ENCODE peak calls at places on chromosomes 4 and X, in four cellular contexts. One of them, this sample, is unnamed.

GRCh38 chrX:107451754-107452153 is 2.3 kb downstream of the FRMPD3 start:
- DNase-seq in left lung: no peak
- DNase-seq in colonic mucosa: no peak
- DNase-seq in cardiac muscle cell: peak
- DNase-seq in this sample: no peak

GRCh38 chr4:165060938-165061337 is 7.3 kb downstream of the TRIM75 start:
- DNase-seq in cardiac muscle cell: no peak
- DNase-seq in left lung: no peak
- DNase-seq in colonic mucosa: no peak
- DNase-seq in this sample: no peak

GRCh38 chrX:150224676-150225075 is 138.4 kb upstream of the MAMLD1 start:
- DNase-seq in cardiac muscle cell: no peak
- DNase-seq in left lung: no peak
- DNase-seq in colonic mucosa: no peak
- DNase-seq in this sample: no peak

GRCh38 chr4:150402968-150403367 is 179.0 kb upstream of the MAB21L2 start:
- DNase-seq in colonic mucosa: peak
- DNase-seq in cardiac muscle cell: peak
- DNase-seq in left lung: no peak
- DNase-seq in this sample: no peak

GRCh38 chr4:54318904-54319303 is 89.8 kb downstream of the PDGFRA start:
- DNase-seq in cardiac muscle cell: peak
- DNase-seq in colonic mucosa: no peak
- DNase-seq in left lung: no peak
- DNase-seq in this sample: no peak

GRCh38 chr4:151792525-151792924 is 31.7 kb upstream of the GATB start:
- DNase-seq in left lung: no peak
- DNase-seq in cardiac muscle cell: no peak
- DNase-seq in colonic mucosa: no peak
- DNase-seq in this sample: no peak

GRCh38 chr4:147924604-147925412 is 192.9 kb downstream of the ARHGAP10 start:
- DNase-seq in cardiac muscle cell: peak
- DNase-seq in left lung: no peak
- DNase-seq in colonic mucosa: peak
- DNase-seq in this sample: no peak

GRCh38 chr4:40395166-40395900 is 60.2 kb downstream of the CHRNA9 start:
- DNase-seq in cardiac muscle cell: no peak
- DNase-seq in colonic mucosa: no peak
- DNase-seq in left lung: no peak
- DNase-seq in this sample: no peak

GRCh38 chr4:185744127-185744865 is 67.7 kb downstream of the SORBS2 start:
- DNase-seq in colonic mucosa: no peak
- DNase-seq in left lung: no peak
- DNase-seq in cardiac muscle cell: no peak
- DNase-seq in this sample: no peak

GRCh38 chr4:99710020-99710419 is 52.4 kb upstream of the C4orf54 start:
- DNase-seq in left lung: no peak
- DNase-seq in colonic mucosa: no peak
- DNase-seq in cardiac muscle cell: no peak
- DNase-seq in this sample: no peak

GRCh38 chr4:86401826-86402225 is 42.0 kb upstream of the MAPK10 start:
- DNase-seq in left lung: no peak
- DNase-seq in colonic mucosa: no peak
- DNase-seq in cardiac muscle cell: no peak
- DNase-seq in this sample: no peak

GRCh38 chrX:107707866-107708265 is 67.7 kb downstream of the TSC22D3 start:
- DNase-seq in left lung: no peak
- DNase-seq in cardiac muscle cell: no peak
- DNase-seq in colonic mucosa: no peak
- DNase-seq in this sample: no peak

GRCh38 chr4:176377705-176378302 is 58.0 kb downstream of the SPCS3 start:
- DNase-seq in colonic mucosa: no peak
- DNase-seq in cardiac muscle cell: peak
- DNase-seq in left lung: no peak
- DNase-seq in this sample: no peak

GRCh38 chrX:150324035-150324728 is 38.9 kb upstream of the MAMLD1 start:
- DNase-seq in left lung: no peak
- DNase-seq in colonic mucosa: no peak
- DNase-seq in cardiac muscle cell: no peak
- DNase-seq in this sample: no peak

GRCh38 chr4:81724925-81725329 is 253.2 kb upstream of the RASGEF1B start:
- DNase-seq in colonic mucosa: peak
- DNase-seq in cardiac muscle cell: no peak
- DNase-seq in left lung: no peak
- DNase-seq in this sample: peak

GRCh38 chr4:138677651-138678202 is 337.9 kb upstream of the NOCT start:
- DNase-seq in left lung: no peak
- DNase-seq in colonic mucosa: no peak
- DNase-seq in cardiac muscle cell: no peak
- DNase-seq in this sample: no peak

GRCh38 chrX:56853436-56853835 is 124.4 kb downstream of the NBDY start:
- DNase-seq in cardiac muscle cell: no peak
- DNase-seq in left lung: no peak
- DNase-seq in colonic mucosa: no peak
- DNase-seq in this sample: no peak

GRCh38 chr4:151674804-151675290 is 86.0 kb downstream of the GATB start:
- DNase-seq in left lung: peak
- DNase-seq in cardiac muscle cell: peak
- DNase-seq in colonic mucosa: peak
- DNase-seq in this sample: peak

GRCh38 chrX:138128025-138128671 is 562.2 kb downstream of the ZIC3 start:
- DNase-seq in cardiac muscle cell: peak
- DNase-seq in colonic mucosa: peak
- DNase-seq in left lung: no peak
- DNase-seq in this sample: peak

GRCh38 chr4:38686682-38687081 is 22.7 kb downstream of the KLF3 start:
- DNase-seq in colonic mucosa: no peak
- DNase-seq in left lung: no peak
- DNase-seq in cardiac muscle cell: no peak
- DNase-seq in this sample: no peak

GRCh38 chr4:165288226-165288625 is 39.2 kb upstream of the MSMO1 start:
- DNase-seq in colonic mucosa: no peak
- DNase-seq in left lung: no peak
- DNase-seq in cardiac muscle cell: no peak
- DNase-seq in this sample: no peak

GRCh38 chr4:1171306-1172227 is 816 bp downstream of the SPON2 start:
- DNase-seq in left lung: peak
- DNase-seq in cardiac muscle cell: peak
- DNase-seq in colonic mucosa: peak
- DNase-seq in this sample: no peak
- H3K27ac ChIP-seq in left lung: peak
- H3K27ac ChIP-seq in cardiac muscle cell: no peak
- H3K27ac ChIP-seq in colonic mucosa: no peak
- H3K27ac ChIP-seq in this sample: no peak

GRCh38 chr4:56084849-56085248 is 136.1 kb downstream of the CEP135 start:
- DNase-seq in colonic mucosa: no peak
- DNase-seq in left lung: no peak
- DNase-seq in cardiac muscle cell: no peak
- DNase-seq in this sample: no peak
- H3K27ac ChIP-seq in colonic mucosa: no peak
- H3K27ac ChIP-seq in left lung: no peak
- H3K27ac ChIP-seq in cardiac muscle cell: no peak
- H3K27ac ChIP-seq in this sample: no peak

GRCh38 chr4:73896416-73896815 is 27.2 kb downstream of the CXCL1 start:
- DNase-seq in cardiac muscle cell: no peak
- DNase-seq in left lung: no peak
- DNase-seq in colonic mucosa: no peak
- DNase-seq in this sample: no peak
- H3K27ac ChIP-seq in cardiac muscle cell: no peak
- H3K27ac ChIP-seq in left lung: no peak
- H3K27ac ChIP-seq in colonic mucosa: no peak
- H3K27ac ChIP-seq in this sample: no peak

GRCh38 chr4:22625301-22625700 is 67.4 kb upstream of the GBA3 start:
- DNase-seq in cardiac muscle cell: no peak
- DNase-seq in colonic mucosa: no peak
- DNase-seq in left lung: no peak
- DNase-seq in this sample: no peak
- H3K27ac ChIP-seq in cardiac muscle cell: no peak
- H3K27ac ChIP-seq in colonic mucosa: no peak
- H3K27ac ChIP-seq in left lung: no peak
- H3K27ac ChIP-seq in this sample: no peak

GRCh38 chrX:2577844-2578444 is 77.2 kb upstream of the DHRSX start:
- DNase-seq in cardiac muscle cell: no peak
- DNase-seq in left lung: no peak
- DNase-seq in colonic mucosa: no peak
- DNase-seq in this sample: no peak
- H3K27ac ChIP-seq in cardiac muscle cell: no peak
- H3K27ac ChIP-seq in left lung: no peak
- H3K27ac ChIP-seq in colonic mucosa: no peak
- H3K27ac ChIP-seq in this sample: no peak

GRCh38 chrX:29617725-29618124 is 597.6 kb upstream of the MAGEB2 start:
- DNase-seq in left lung: no peak
- DNase-seq in colonic mucosa: no peak
- DNase-seq in cardiac muscle cell: no peak
- DNase-seq in this sample: no peak

DNA sequence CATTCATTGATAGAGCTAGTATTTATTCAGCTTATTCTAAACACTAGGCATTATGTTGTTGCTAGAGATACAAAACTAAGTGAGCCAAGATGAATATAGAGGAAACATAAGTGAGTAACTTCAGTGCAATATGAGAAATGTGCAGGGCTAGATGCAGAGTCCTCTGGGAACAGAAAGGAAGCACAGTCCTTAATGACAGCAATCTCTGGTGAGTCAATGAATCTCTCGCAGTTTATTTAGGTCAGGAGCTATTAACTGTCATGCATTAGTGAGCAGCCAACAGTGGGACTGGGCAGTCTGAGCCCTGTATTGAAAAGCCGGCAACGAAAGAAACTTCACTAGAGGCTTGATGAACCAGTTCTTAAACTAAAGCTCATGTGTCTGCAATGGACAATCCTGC is 598.1 kb upstream of the MAGEB2 start:
- DNase-seq in left lung: no peak
- DNase-seq in colonic mucosa: no peak
- DNase-seq in cardiac muscle cell: no peak
- DNase-seq in this sample: no peak
- H3K27ac ChIP-seq in left lung: no peak
- H3K27ac ChIP-seq in colonic mucosa: no peak
- H3K27ac ChIP-seq in cardiac muscle cell: no peak
- H3K27ac ChIP-seq in this sample: no peak

GRCh38 chr4:156939151-156939550 is 32.4 kb downstream of the PDGFC start:
- DNase-seq in left lung: no peak
- DNase-seq in colonic mucosa: no peak
- DNase-seq in cardiac muscle cell: no peak
- DNase-seq in this sample: no peak
- H3K27ac ChIP-seq in left lung: no peak
- H3K27ac ChIP-seq in colonic mucosa: no peak
- H3K27ac ChIP-seq in cardiac muscle cell: no peak
- H3K27ac ChIP-seq in this sample: no peak

This sample was measured in substantia nigra.